ENCODE peak calls at places on chromosomes 3 and 15, in ten cellular contexts. X is AG09319, C is left ventricle myocardium inferior, L is mucosa of descending colon, M is cardiac muscle cell, D is colonic mucosa, A is testis, B is body of pancreas, H is nephron progenitor cell, K is Panc1. T is an unnamed sample.

GRCh38 chr3:108036401-108036800 is 54.4 kb downstream of the CD47 start:
- DNase-seq in X (no peak), C (no peak), L (no peak), M (no peak), D (no peak), A (no peak), B (no peak), H (no peak), K (no peak), T (no peak)

GRCh38 chr15:78312551-78312950 is 13.1 kb upstream of the SKIC8 start:
- DNase-seq in X (no peak), C (no peak), L (no peak), M (no peak), D (no peak), A (no peak), B (no peak), H (no peak), K (no peak), T (no peak)

GRCh38 chr15:62972814-62973213 is 69.7 kb upstream of the TPM1 start:
- DNase-seq in X (peak; percentile 18), C (no peak), L (no peak), M (peak; percentile 48), D (no peak), A (no peak), B (no peak), H (no peak), K (peak; percentile 32), T (no peak)

GRCh38 chr3:57298041-57298440 is 5.6 kb upstream of the ASB14 start:
- DNase-seq in X (no peak), C (no peak), L (no peak), M (no peak), D (no peak), A (no peak), B (no peak), H (no peak), K (peak; percentile 22), T (no peak)

GRCh38 chr15:70186152-70186551 is 88.4 kb upstream of the TLE3 start:
- DNase-seq in X (no peak), C (no peak), L (no peak), M (peak; percentile 49), D (no peak), A (no peak), B (no peak), H (no peak), K (no peak), T (no peak)

GRCh38 chr3:169901453-169901852 is 9.9 kb upstream of the SAMD7 start:
- DNase-seq in X (no peak), C (no peak), L (no peak), M (no peak), D (no peak), A (no peak), B (no peak), H (no peak), K (no peak), T (no peak)

GRCh38 chr15:40044717-40045571 is 6.0 kb upstream of the SRP14 start:
- DNase-seq in X (peak; percentile 51), C (peak; percentile 89), L (peak; percentile 96), M (peak; percentile 85), D (peak; percentile 94), A (peak; percentile 91), B (peak; percentile 91), H (peak; percentile 87), K (no peak), T (peak; percentile 75)

GRCh38 chr15:38614621-38615020 is 50.0 kb upstream of the RASGRP1 start:
- DNase-seq in X (no peak), C (no peak), L (no peak), M (no peak), D (no peak), A (no peak), B (no peak), H (no peak), K (no peak), T (no peak)

GRCh38 chr15:69223083-69223813 is 62.8 kb downstream of the GLCE start:
- DNase-seq in X (no peak), C (no peak), L (no peak), M (no peak), D (no peak), A (no peak), B (no peak), H (no peak), K (no peak), T (no peak)

GRCh38 chr15:40252438-40253178 is 13.7 kb downstream of the PAK6 start:
- DNase-seq in X (no peak), C (peak; percentile 40), L (peak; percentile 64), M (peak; percentile 29), D (peak; percentile 73), A (peak; percentile 74), B (peak; percentile 78), H (peak; percentile 66), K (no peak), T (no peak)

GRCh38 chr3:32778389-32778788 is 39.4 kb upstream of the TRIM71 start:
- DNase-seq in X (no peak), C (no peak), L (no peak), M (no peak), D (no peak), A (no peak), B (no peak), H (no peak), K (no peak), T (no peak)

GRCh38 chr3:83769791-83770663 is 1188.8 kb upstream of the CADM2 start:
- DNase-seq in X (no peak), C (no peak), L (no peak), M (no peak), D (no peak), A (peak; percentile 13), B (no peak), H (no peak), K (no peak), T (no peak)

GRCh38 chr3:73215286-73215685 is 153.8 kb downstream of the EBLN2 start:
- DNase-seq in X (no peak), C (no peak), L (no peak), M (peak; percentile 5), D (no peak), A (no peak), B (no peak), H (no peak), K (no peak), T (no peak)

GRCh38 chr3:184289426-184289938 is 9.6 kb upstream of the PSMD2 start:
- DNase-seq in X (no peak), C (peak; percentile 35), L (peak; percentile 56), M (peak; percentile 65), D (peak; percentile 52), A (peak; percentile 41), B (peak; percentile 70), H (peak; percentile 69), K (peak; percentile 43), T (peak; percentile 28)

GRCh38 chr3:106577241-106577640 is 708.4 kb upstream of the CBLB start:
- DNase-seq in X (no peak), C (no peak), L (no peak), M (no peak), D (no peak), A (no peak), B (no peak), H (no peak), K (no peak), T (no peak)

GRCh38 chr3:25661694-25662455 is 2.8 kb downstream of the TOP2B start:
- DNase-seq in X (no peak), C (no peak), L (no peak), M (peak; percentile 11), D (no peak), A (no peak), B (no peak), H (no peak), K (no peak), T (no peak)

GRCh38 chr3:123090700-123091585 is 24.1 kb downstream of the PDIA5 start:
- DNase-seq in X (no peak), C (no peak), L (no peak), M (no peak), D (no peak), A (no peak), B (no peak), H (no peak), K (no peak), T (no peak)

GRCh38 chr3:129625071-129625874 is 18.8 kb upstream of the PLXND1 start:
- DNase-seq in X (no peak), C (peak; percentile 23), L (no peak), M (no peak), D (peak; percentile 41), A (no peak), B (no peak), H (no peak), K (no peak), T (peak; percentile 16)
- TF ChIP-seq CTCF in X (no peak), C (no peak), L (no peak), M (peak; percentile 21), D (no peak), A (no peak), B (no peak), H (no peak), K (no peak), T (no peak)

DNA sequence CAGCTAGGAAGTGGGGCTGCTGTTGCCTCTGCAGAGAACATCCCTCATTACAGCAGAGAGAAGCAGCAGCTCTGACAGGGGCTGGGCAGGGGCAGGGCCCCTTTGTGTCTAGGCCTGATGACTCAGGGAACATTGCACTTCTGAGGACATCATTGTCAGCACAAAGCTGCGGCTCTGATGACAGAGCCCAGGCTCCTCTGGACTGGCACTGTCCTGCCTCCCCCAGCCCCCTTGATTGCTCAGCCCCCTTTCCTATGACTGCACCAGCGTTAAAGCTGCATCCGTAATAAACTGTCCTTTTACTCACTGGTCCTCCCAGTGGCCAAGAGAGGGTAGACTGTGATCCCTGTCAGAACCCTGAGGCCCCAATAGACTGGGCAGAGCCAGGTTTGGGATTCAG is 18.3 kb downstream of the TRH start:
- DNase-seq in X (no peak), C (no peak), L (no peak), M (peak; percentile 16), D (no peak), A (no peak), B (no peak), H (no peak), K (no peak), T (no peak)
- TF ChIP-seq CTCF in X (peak; percentile 23), C (peak; percentile 38), L (no peak), M (peak; percentile 53), D (no peak), A (no peak), B (no peak), H (peak; percentile 45), K (no peak), T (no peak)

GRCh38 chr3:39637807-39638206 is 170.3 kb downstream of the MOBP start:
- DNase-seq in X (no peak), C (no peak), L (no peak), M (peak; percentile 32), D (no peak), A (no peak), B (no peak), H (no peak), K (no peak), T (no peak)
- TF ChIP-seq CTCF in X (no peak), C (no peak), L (no peak), M (peak; percentile 32), D (no peak), A (no peak), B (no peak), H (no peak), K (peak; percentile 4), T (no peak)

GRCh38 chr3:119517112-119517511 is 18.8 kb downstream of the TIMMDC1 start:
- DNase-seq in X (no peak), C (peak; percentile 17), L (no peak), M (no peak), D (no peak), A (no peak), B (no peak), H (no peak), K (no peak), T (no peak)

GRCh38 chr3:119514637-119515036 is 16.3 kb downstream of the TIMMDC1 start:
- DNase-seq in X (no peak), C (no peak), L (peak; percentile 42), M (no peak), D (peak; percentile 64), A (no peak), B (peak; percentile 12), H (no peak), K (no peak), T (no peak)

GRCh38 chr3:119518026-119518425 is 19.7 kb downstream of the TIMMDC1 start:
- DNase-seq in X (no peak), C (no peak), L (no peak), M (no peak), D (no peak), A (no peak), B (no peak), H (no peak), K (no peak), T (no peak)
- TF ChIP-seq CTCF in X (no peak), C (no peak), L (no peak), M (no peak), D (no peak), A (no peak), B (no peak), H (no peak), K (no peak), T (no peak)

T was measured in natural killer cell.